ENCODE peak calls at places on chromosome 13, in eight cellular contexts. One of them, this sample, is unnamed.

GRCh38 chr13:112188298-112188610 is 121.3 kb downstream of the SOX1 start:
- DNase-seq in NCI-H345: no peak
- DNase-seq in pons: no peak
- DNase-seq in aorta: peak
- DNase-seq in activated CD4-positive, alpha-beta T cell treated with anti-CD3 and anti-CD28 coated beads, Interleukin-2, amount 50 U/mL, for 24 hours: no peak
- DNase-seq in NCI-H2081: no peak
- DNase-seq in stimulated activated CD4-positive, alpha-beta T cell treated with anti-CD3 and anti-CD28 coated beads, Interleukin-4, amount 100 ng/mL, for 4 hours: no peak
- DNase-seq in lower leg skin: peak
- DNase-seq in this sample: no peak

GRCh38 chr13:81318231-81319019 is 977.5 kb upstream of the SPRY2 start:
- DNase-seq in NCI-H345: no peak
- DNase-seq in pons: no peak
- DNase-seq in aorta: no peak
- DNase-seq in activated CD4-positive, alpha-beta T cell treated with anti-CD3 and anti-CD28 coated beads, Interleukin-2, amount 50 U/mL, for 24 hours: no peak
- DNase-seq in NCI-H2081: no peak
- DNase-seq in stimulated activated CD4-positive, alpha-beta T cell treated with anti-CD3 and anti-CD28 coated beads, Interleukin-4, amount 100 ng/mL, for 4 hours: no peak
- DNase-seq in lower leg skin: no peak
- DNase-seq in this sample: no peak

GRCh38 chr13:39245688-39246087 is 207.4 kb downstream of the NHLRC3 start:
- DNase-seq in NCI-H345: peak
- DNase-seq in pons: no peak
- DNase-seq in aorta: no peak
- DNase-seq in activated CD4-positive, alpha-beta T cell treated with anti-CD3 and anti-CD28 coated beads, Interleukin-2, amount 50 U/mL, for 24 hours: no peak
- DNase-seq in NCI-H2081: no peak
- DNase-seq in stimulated activated CD4-positive, alpha-beta T cell treated with anti-CD3 and anti-CD28 coated beads, Interleukin-4, amount 100 ng/mL, for 4 hours: no peak
- DNase-seq in lower leg skin: no peak
- DNase-seq in this sample: no peak

GRCh38 chr13:113536461-113537110 is 46.1 kb upstream of the DCUN1D2 start:
- DNase-seq in NCI-H345: no peak
- DNase-seq in pons: no peak
- DNase-seq in aorta: peak
- DNase-seq in activated CD4-positive, alpha-beta T cell treated with anti-CD3 and anti-CD28 coated beads, Interleukin-2, amount 50 U/mL, for 24 hours: no peak
- DNase-seq in NCI-H2081: no peak
- DNase-seq in stimulated activated CD4-positive, alpha-beta T cell treated with anti-CD3 and anti-CD28 coated beads, Interleukin-4, amount 100 ng/mL, for 4 hours: no peak
- DNase-seq in lower leg skin: peak
- DNase-seq in this sample: no peak

GRCh38 chr13:94315188-94315587 is 164.3 kb downstream of the DCT start:
- DNase-seq in NCI-H345: no peak
- DNase-seq in pons: no peak
- DNase-seq in aorta: no peak
- DNase-seq in activated CD4-positive, alpha-beta T cell treated with anti-CD3 and anti-CD28 coated beads, Interleukin-2, amount 50 U/mL, for 24 hours: no peak
- DNase-seq in NCI-H2081: no peak
- DNase-seq in stimulated activated CD4-positive, alpha-beta T cell treated with anti-CD3 and anti-CD28 coated beads, Interleukin-4, amount 100 ng/mL, for 4 hours: no peak
- DNase-seq in lower leg skin: no peak
- DNase-seq in this sample: no peak

GRCh38 chr13:73598021-73598712 is 536.0 kb downstream of the KLF12 start:
- DNase-seq in NCI-H345: no peak
- DNase-seq in pons: no peak
- DNase-seq in aorta: no peak
- DNase-seq in activated CD4-positive, alpha-beta T cell treated with anti-CD3 and anti-CD28 coated beads, Interleukin-2, amount 50 U/mL, for 24 hours: no peak
- DNase-seq in NCI-H2081: no peak
- DNase-seq in stimulated activated CD4-positive, alpha-beta T cell treated with anti-CD3 and anti-CD28 coated beads, Interleukin-4, amount 100 ng/mL, for 4 hours: no peak
- DNase-seq in lower leg skin: no peak
- DNase-seq in this sample: no peak

GRCh38 chr13:79988573-79988972 is 352.4 kb downstream of the SPRY2 start:
- DNase-seq in NCI-H345: no peak
- DNase-seq in pons: no peak
- DNase-seq in aorta: no peak
- DNase-seq in activated CD4-positive, alpha-beta T cell treated with anti-CD3 and anti-CD28 coated beads, Interleukin-2, amount 50 U/mL, for 24 hours: no peak
- DNase-seq in NCI-H2081: no peak
- DNase-seq in stimulated activated CD4-positive, alpha-beta T cell treated with anti-CD3 and anti-CD28 coated beads, Interleukin-4, amount 100 ng/mL, for 4 hours: no peak
- DNase-seq in lower leg skin: no peak
- DNase-seq in this sample: no peak

GRCh38 chr13:76667551-76667950 is 218.7 kb downstream of the KCTD12 start:
- DNase-seq in NCI-H345: peak
- DNase-seq in pons: peak
- DNase-seq in aorta: no peak
- DNase-seq in activated CD4-positive, alpha-beta T cell treated with anti-CD3 and anti-CD28 coated beads, Interleukin-2, amount 50 U/mL, for 24 hours: no peak
- DNase-seq in NCI-H2081: no peak
- DNase-seq in stimulated activated CD4-positive, alpha-beta T cell treated with anti-CD3 and anti-CD28 coated beads, Interleukin-4, amount 100 ng/mL, for 4 hours: no peak
- DNase-seq in lower leg skin: no peak
- DNase-seq in this sample: no peak

GRCh38 chr13:62320129-62320724 is 904.6 kb upstream of the PCDH20 start:
- DNase-seq in NCI-H345: peak
- DNase-seq in pons: peak
- DNase-seq in aorta: no peak
- DNase-seq in activated CD4-positive, alpha-beta T cell treated with anti-CD3 and anti-CD28 coated beads, Interleukin-2, amount 50 U/mL, for 24 hours: no peak
- DNase-seq in NCI-H2081: peak
- DNase-seq in stimulated activated CD4-positive, alpha-beta T cell treated with anti-CD3 and anti-CD28 coated beads, Interleukin-4, amount 100 ng/mL, for 4 hours: no peak
- DNase-seq in lower leg skin: no peak
- DNase-seq in this sample: no peak

GRCh38 chr13:48783831-48784230 is 130.1 kb downstream of the CYSLTR2 start:
- DNase-seq in NCI-H345: no peak
- DNase-seq in pons: no peak
- DNase-seq in aorta: no peak
- DNase-seq in activated CD4-positive, alpha-beta T cell treated with anti-CD3 and anti-CD28 coated beads, Interleukin-2, amount 50 U/mL, for 24 hours: no peak
- DNase-seq in NCI-H2081: no peak
- DNase-seq in stimulated activated CD4-positive, alpha-beta T cell treated with anti-CD3 and anti-CD28 coated beads, Interleukin-4, amount 100 ng/mL, for 4 hours: no peak
- DNase-seq in lower leg skin: no peak
- DNase-seq in this sample: no peak

GRCh38 chr13:113996912-113997745 is 23.3 kb upstream of the C13orf46 start:
- DNase-seq in NCI-H345: no peak
- DNase-seq in pons: no peak
- DNase-seq in aorta: peak
- DNase-seq in activated CD4-positive, alpha-beta T cell treated with anti-CD3 and anti-CD28 coated beads, Interleukin-2, amount 50 U/mL, for 24 hours: no peak
- DNase-seq in NCI-H2081: no peak
- DNase-seq in stimulated activated CD4-positive, alpha-beta T cell treated with anti-CD3 and anti-CD28 coated beads, Interleukin-4, amount 100 ng/mL, for 4 hours: no peak
- DNase-seq in lower leg skin: no peak
- DNase-seq in this sample: no peak

GRCh38 chr13:93775507-93776108 is 549.0 kb downstream of the GPC6 start:
- DNase-seq in NCI-H345: no peak
- DNase-seq in pons: no peak
- DNase-seq in aorta: no peak
- DNase-seq in activated CD4-positive, alpha-beta T cell treated with anti-CD3 and anti-CD28 coated beads, Interleukin-2, amount 50 U/mL, for 24 hours: no peak
- DNase-seq in NCI-H2081: no peak
- DNase-seq in stimulated activated CD4-positive, alpha-beta T cell treated with anti-CD3 and anti-CD28 coated beads, Interleukin-4, amount 100 ng/mL, for 4 hours: no peak
- DNase-seq in lower leg skin: no peak
- DNase-seq in this sample: no peak

GRCh38 chr13:105462981-105463380 is 1072.5 kb downstream of the EFNB2 start:
- DNase-seq in NCI-H345: no peak
- DNase-seq in pons: no peak
- DNase-seq in aorta: no peak
- DNase-seq in activated CD4-positive, alpha-beta T cell treated with anti-CD3 and anti-CD28 coated beads, Interleukin-2, amount 50 U/mL, for 24 hours: no peak
- DNase-seq in NCI-H2081: no peak
- DNase-seq in stimulated activated CD4-positive, alpha-beta T cell treated with anti-CD3 and anti-CD28 coated beads, Interleukin-4, amount 100 ng/mL, for 4 hours: no peak
- DNase-seq in lower leg skin: no peak
- DNase-seq in this sample: no peak

GRCh38 chr13:89832827-89833226 is 1514.7 kb upstream of the MIR17HG start:
- DNase-seq in NCI-H345: no peak
- DNase-seq in pons: no peak
- DNase-seq in aorta: no peak
- DNase-seq in activated CD4-positive, alpha-beta T cell treated with anti-CD3 and anti-CD28 coated beads, Interleukin-2, amount 50 U/mL, for 24 hours: no peak
- DNase-seq in NCI-H2081: no peak
- DNase-seq in stimulated activated CD4-positive, alpha-beta T cell treated with anti-CD3 and anti-CD28 coated beads, Interleukin-4, amount 100 ng/mL, for 4 hours: no peak
- DNase-seq in lower leg skin: no peak
- DNase-seq in this sample: no peak

GRCh38 chr13:49441846-49442245 is 2.0 kb downstream of the CAB39L start:
- DNase-seq in NCI-H345: no peak
- DNase-seq in pons: no peak
- DNase-seq in aorta: no peak
- DNase-seq in activated CD4-positive, alpha-beta T cell treated with anti-CD3 and anti-CD28 coated beads, Interleukin-2, amount 50 U/mL, for 24 hours: no peak
- DNase-seq in NCI-H2081: no peak
- DNase-seq in stimulated activated CD4-positive, alpha-beta T cell treated with anti-CD3 and anti-CD28 coated beads, Interleukin-4, amount 100 ng/mL, for 4 hours: no peak
- DNase-seq in lower leg skin: no peak
- DNase-seq in this sample: no peak

GRCh38 chr13:23915308-23915707 is 18.0 kb upstream of the C1QTNF9B start:
- DNase-seq in NCI-H345: peak
- DNase-seq in pons: no peak
- DNase-seq in aorta: no peak
- DNase-seq in activated CD4-positive, alpha-beta T cell treated with anti-CD3 and anti-CD28 coated beads, Interleukin-2, amount 50 U/mL, for 24 hours: no peak
- DNase-seq in NCI-H2081: peak
- DNase-seq in stimulated activated CD4-positive, alpha-beta T cell treated with anti-CD3 and anti-CD28 coated beads, Interleukin-4, amount 100 ng/mL, for 4 hours: no peak
- DNase-seq in lower leg skin: no peak
- DNase-seq in this sample: no peak

GRCh38 chr13:44921931-44922758 is 67.1 kb downstream of the NUFIP1 start:
- DNase-seq in NCI-H345: peak
- DNase-seq in pons: no peak
- DNase-seq in aorta: no peak
- DNase-seq in activated CD4-positive, alpha-beta T cell treated with anti-CD3 and anti-CD28 coated beads, Interleukin-2, amount 50 U/mL, for 24 hours: no peak
- DNase-seq in NCI-H2081: peak
- DNase-seq in stimulated activated CD4-positive, alpha-beta T cell treated with anti-CD3 and anti-CD28 coated beads, Interleukin-4, amount 100 ng/mL, for 4 hours: no peak
- DNase-seq in lower leg skin: no peak
- DNase-seq in this sample: peak

GRCh38 chr13:68304287-68304893 is 1074.3 kb upstream of the PCDH9 start:
- DNase-seq in NCI-H345: peak
- DNase-seq in pons: peak
- DNase-seq in aorta: no peak
- DNase-seq in activated CD4-positive, alpha-beta T cell treated with anti-CD3 and anti-CD28 coated beads, Interleukin-2, amount 50 U/mL, for 24 hours: no peak
- DNase-seq in NCI-H2081: peak
- DNase-seq in stimulated activated CD4-positive, alpha-beta T cell treated with anti-CD3 and anti-CD28 coated beads, Interleukin-4, amount 100 ng/mL, for 4 hours: no peak
- DNase-seq in lower leg skin: no peak
- DNase-seq in this sample: peak

GRCh38 chr13:39037410-39037879 is 444 bp downstream of the PROSER1 start:
- DNase-seq in NCI-H345: no peak
- DNase-seq in pons: no peak
- DNase-seq in aorta: no peak
- DNase-seq in activated CD4-positive, alpha-beta T cell treated with anti-CD3 and anti-CD28 coated beads, Interleukin-2, amount 50 U/mL, for 24 hours: peak
- DNase-seq in NCI-H2081: no peak
- DNase-seq in stimulated activated CD4-positive, alpha-beta T cell treated with anti-CD3 and anti-CD28 coated beads, Interleukin-4, amount 100 ng/mL, for 4 hours: peak
- DNase-seq in lower leg skin: no peak
- DNase-seq in this sample: no peak

This sample was measured in SW 1271.